ENCODE peak calls at places on chromosomes 3 and 15, in four cellular contexts. N is endothelial cell of umbilical vein, F is spleen, R is GM23248. L is an unnamed sample.
A peak's percentile ranks its signal among the peaks of the same experiment; 100 is the strongest.

GRCh38 chr15:100457201-100457600 is 71.5 kb downstream of the CERS3 start:
- DNase-seq in F (no peak), R (peak; percentile 32), N (no peak), L (no peak)

GRCh38 chr3:180179562-180179961 is 142.8 kb upstream of the PEX5L start:
- DNase-seq in R (no peak), N (no peak), F (no peak), L (no peak)

GRCh38 chr3:56884387-56884786 is 82.6 kb upstream of the ARHGEF3 start:
- DNase-seq in F (no peak), N (no peak), R (peak; percentile 31), L (no peak)

GRCh38 chr3:8442993-8443670 is 58.5 kb upstream of the LMCD1 start:
- DNase-seq in R (peak; percentile 30), N (peak; percentile 51), F (no peak), L (no peak)

GRCh38 chr3:172904817-172905479 is 154.4 kb downstream of the ECT2 start:
- DNase-seq in N (no peak), R (no peak), F (no peak), L (no peak)

GRCh38 chr3:138351916-138352555 is 3.7 kb downstream of the MRAS start:
- DNase-seq in F (no peak), N (no peak), R (peak; percentile 39), L (peak; percentile 71)

GRCh38 chr3:148974726-148975125 is 16.6 kb upstream of the GYG1 start:
- DNase-seq in R (no peak), F (no peak), N (no peak), L (no peak)

GRCh38 chr3:141386611-141387110 is 18.4 kb downstream of the ZBTB38 start:
- DNase-seq in R (peak; percentile 73), F (no peak), N (no peak), L (no peak)

GRCh38 chr3:112639451-112640332 is 1.3 kb downstream of the CCDC80 start:
- DNase-seq in F (no peak), N (no peak), R (peak; percentile 81), L (no peak)

GRCh38 chr15:74847462-74847861 is 4.5 kb upstream of the ULK3 start:
- DNase-seq in F (no peak), R (no peak), N (no peak), L (peak; percentile 75)

GRCh38 chr15:33326908-33327307 is 16.1 kb downstream of the RYR3 start:
- DNase-seq in N (no peak), R (no peak), F (no peak), L (no peak)

GRCh38 chr15:88894348-88894818 is 961 bp downstream of the HAPLN3 start:
- DNase-seq in N (peak; percentile 72), R (peak; percentile 40), F (peak; percentile 91), L (peak; percentile 64)

GRCh38 chr15:80978685-80979084 is 10.9 kb downstream of the MESD start:
- DNase-seq in F (no peak), N (peak; percentile 58), R (peak; percentile 45), L (no peak)

GRCh38 chr15:95812491-95812890 is 518.0 kb upstream of the NR2F2 start:
- DNase-seq in N (peak; percentile 84), R (peak; percentile 27), F (no peak), L (no peak)

GRCh38 chr15:74906193-74906449 is 530 bp downstream of the FAM219B start:
- DNase-seq in N (peak; percentile 54), R (peak; percentile 59), F (no peak), L (no peak)

GRCh38 chr3:32844914-32845313 is 27.1 kb downstream of the TRIM71 start:
- DNase-seq in N (no peak), F (no peak), R (no peak), L (no peak)

GRCh38 chr3:32842987-32843386 is 25.2 kb downstream of the TRIM71 start:
- DNase-seq in N (no peak), R (no peak), F (no peak), L (no peak)

GRCh38 chr3:32844322-32844654 is 26.5 kb downstream of the TRIM71 start:
- DNase-seq in N (no peak), F (no peak), R (no peak), L (no peak)

GRCh38 chr3:32842531-32842931 is 24.7 kb downstream of the TRIM71 start:
- DNase-seq in N (no peak), R (no peak), F (no peak), L (no peak)

DNA sequence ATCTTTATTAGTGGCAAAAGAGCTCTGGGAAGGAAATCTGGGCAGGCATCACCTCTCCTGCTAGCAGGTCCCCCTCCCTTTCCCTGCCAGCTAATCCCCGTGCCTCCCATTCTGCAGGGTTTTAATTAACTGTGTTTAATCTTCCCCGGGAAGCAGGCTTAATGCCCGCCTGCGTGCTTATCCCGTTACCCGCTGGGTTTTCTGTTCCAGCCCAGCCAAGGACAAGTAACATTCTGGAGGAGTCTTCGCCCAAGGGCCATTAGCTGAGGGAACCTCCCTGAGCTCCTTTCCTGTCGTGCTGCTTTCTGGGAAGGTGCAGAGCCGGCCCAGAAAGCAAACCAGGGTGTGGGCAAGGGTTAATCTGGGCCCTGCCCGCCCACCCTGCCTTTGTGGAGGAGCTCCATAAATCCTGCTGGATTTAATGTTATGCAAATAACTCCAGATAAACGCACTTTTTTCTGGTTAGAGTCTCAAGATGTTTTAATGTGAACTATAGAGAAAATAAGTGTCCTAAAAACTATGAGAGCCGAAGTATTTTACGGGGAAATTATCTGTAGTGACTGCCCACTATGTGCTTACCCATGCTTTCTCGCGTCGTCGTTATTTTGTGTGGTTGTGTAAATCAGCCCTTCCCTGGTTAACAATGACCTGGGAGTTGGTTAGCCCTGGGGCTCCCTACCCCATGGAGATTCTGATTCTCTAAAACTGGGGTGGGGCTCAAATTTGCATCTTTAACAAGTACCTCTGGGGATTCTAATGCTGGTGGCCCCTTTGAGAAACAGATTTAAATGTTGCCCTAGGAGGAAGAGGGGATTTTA is 25.9 kb downstream of the TRIM71 start:
- DNase-seq in R (no peak), N (no peak), F (no peak), L (no peak)
- H3K27ac ChIP-seq in R (no peak overlapping the region), N (no peak overlapping the region), F (no peak overlapping the region), L (no peak overlapping the region)

DNA sequence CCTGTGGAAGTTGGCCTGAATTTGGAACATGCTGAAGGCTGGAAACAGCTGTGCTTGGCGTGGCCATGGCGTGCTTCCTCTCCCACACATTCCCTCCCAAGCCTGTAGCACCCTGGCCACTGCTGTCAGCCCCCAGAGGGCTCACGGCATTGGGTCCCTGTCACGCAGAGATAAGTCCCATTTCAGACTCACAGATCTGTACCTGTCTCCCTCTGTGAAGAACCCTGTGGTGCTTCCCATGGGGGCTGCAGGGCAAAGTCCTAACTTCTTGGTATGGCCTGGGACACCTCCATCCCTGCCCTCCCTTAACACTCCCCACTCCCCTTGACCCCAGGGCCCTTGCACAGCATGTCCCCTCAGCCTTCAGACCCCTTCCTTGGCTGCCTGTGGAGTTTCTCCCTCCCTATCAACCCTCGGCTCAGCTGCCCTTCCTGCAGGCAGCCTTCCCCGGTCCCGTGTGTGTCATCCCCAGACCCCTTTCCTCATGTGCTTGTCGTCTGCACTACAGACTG is 28.6 kb downstream of the ABTB1 start:
- DNase-seq in R (no peak), F (peak; percentile 79), N (peak; percentile 39), L (no peak)
- H3K27ac ChIP-seq in R (no peak overlapping the region), F (peak overlapping the region; percentile 29), N (no peak overlapping the region), L (peak overlapping the region; percentile 94)

GRCh38 chr15:70347766-70348558 is 250.2 kb upstream of the TLE3 start:
- DNase-seq in F (no peak), R (peak; percentile 21), N (no peak), L (no peak)
- H3K27ac ChIP-seq in F (no peak overlapping the region), R (no peak overlapping the region), N (no peak overlapping the region), L (no peak overlapping the region)

GRCh38 chr3:119647177-119647576 is 13.2 kb downstream of the POPDC2 start:
- DNase-seq in F (no peak), N (peak; percentile 85), R (no peak), L (no peak)

GRCh38 chr3:119645813-119646212 is 14.6 kb downstream of the POPDC2 start:
- DNase-seq in F (no peak), R (no peak), N (no peak), L (no peak)

GRCh38 chr3:119643094-119643493 is 17.3 kb downstream of the POPDC2 start:
- DNase-seq in N (no peak), R (peak; percentile 33), F (no peak), L (no peak)

GRCh38 chr3:119643528-119643927 is 16.9 kb downstream of the POPDC2 start:
- DNase-seq in F (no peak), N (peak; percentile 46), R (peak; percentile 90), L (no peak)

GRCh38 chr3:119644481-119644880 is 15.9 kb downstream of the POPDC2 start:
- DNase-seq in N (no peak), F (no peak), R (no peak), L (no peak)
- H3K27ac ChIP-seq in N (no peak overlapping the region), F (no peak overlapping the region), R (no peak overlapping the region), L (peak overlapping the region; percentile 97)

DNA sequence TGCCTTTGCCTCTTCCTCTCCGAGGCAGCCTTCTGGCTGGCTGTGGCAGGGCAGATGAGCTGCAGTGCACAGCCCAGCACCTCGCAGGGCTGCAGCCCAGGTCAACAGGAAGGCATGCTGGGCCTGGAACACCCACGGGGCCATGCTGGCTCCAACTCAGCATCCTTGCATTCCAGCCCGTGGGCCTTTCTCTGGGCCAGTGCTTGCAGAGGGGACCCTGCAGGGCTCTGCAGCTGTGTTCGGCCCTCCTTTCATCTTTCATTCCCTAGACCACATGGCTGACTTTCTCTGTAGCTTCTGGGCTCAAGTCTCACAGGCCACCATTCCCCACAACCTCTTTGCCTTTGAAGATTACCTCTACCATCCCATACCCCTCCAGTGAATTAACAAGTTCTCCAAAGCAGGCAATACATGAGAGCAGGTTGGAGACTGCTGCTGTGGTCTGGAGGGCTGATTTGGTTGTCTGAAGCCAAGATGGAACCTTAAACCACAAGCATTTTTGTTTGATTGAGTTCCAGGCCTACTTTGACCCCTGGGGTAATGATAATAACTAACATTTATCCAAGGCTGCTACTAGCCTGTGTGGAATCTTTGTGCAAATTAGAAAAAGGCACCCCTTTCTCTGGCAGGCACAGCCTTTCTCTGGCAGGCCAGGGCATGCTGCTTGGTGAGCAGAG is 5.9 kb downstream of the FAM131A start:
- DNase-seq in F (no peak), R (no peak), N (no peak), L (no peak)
- H3K27ac ChIP-seq in F (no peak overlapping the region), R (no peak overlapping the region), N (no peak overlapping the region), L (no peak overlapping the region)

GRCh38 chr3:67509471-67510075 is 144.8 kb downstream of the SUCLG2 start:
- DNase-seq in R (peak; percentile 52), N (no peak), F (no peak), L (no peak)
- H3K27ac ChIP-seq in R (no peak overlapping the region), N (no peak overlapping the region), F (no peak overlapping the region), L (peak overlapping the region; percentile 77)

GRCh38 chr3:177429066-177429465 is 231.8 kb upstream of the TBL1XR1 start:
- DNase-seq in N (no peak), F (no peak), R (no peak), L (no peak)

GRCh38 chr3:177431525-177432255 is 234.4 kb upstream of the TBL1XR1 start:
- DNase-seq in N (peak; percentile 81), R (no peak), F (no peak), L (no peak)

GRCh38 chr3:177427540-177427939 is 230.3 kb upstream of the TBL1XR1 start:
- DNase-seq in N (no peak), F (no peak), R (peak; percentile 59), L (no peak)

GRCh38 chr3:177430653-177431052 is 233.4 kb upstream of the TBL1XR1 start:
- DNase-seq in F (no peak), R (no peak), N (no peak), L (no peak)

DNA sequence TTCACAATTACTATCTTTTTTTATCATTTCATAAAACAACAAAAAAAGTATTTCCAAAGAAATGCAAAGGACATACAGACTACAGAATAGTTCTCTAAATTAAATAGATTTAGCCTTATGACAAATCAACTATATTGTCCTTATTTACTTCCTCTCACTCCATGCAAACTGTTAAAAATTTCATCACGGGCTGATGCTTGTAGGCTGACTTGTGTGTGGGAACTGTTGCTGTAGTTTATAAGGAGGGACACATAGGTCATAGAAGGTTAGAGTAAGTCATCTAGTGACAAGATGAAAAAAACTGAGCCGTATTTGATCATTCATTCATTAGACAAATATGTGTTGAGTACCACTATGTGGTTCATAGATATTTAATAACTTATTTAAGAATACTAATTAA is 232.5 kb upstream of the TBL1XR1 start:
- DNase-seq in F (no peak), N (no peak), R (no peak), L (no peak)
- H3K27ac ChIP-seq in F (no peak overlapping the region), N (no peak overlapping the region), R (no peak overlapping the region), L (no peak overlapping the region)